ENCODE peak calls at places on chromosomes 11 and 22, in five cellular contexts. X is astrocyte of the cerebellum, V is ELR, L is GM18507, T is kidney tubule cell. A is an unnamed sample.

GRCh38 chr11:110850846-110851245 is 138.6 kb upstream of the ARHGAP20 start:
- DNase-seq in X (no peak), L (no peak), T (no peak), V (no peak), A (no peak)

GRCh38 chr11:2701898-2702434 is 2.2 kb upstream of the KCNQ1OT1 start:
- DNase-seq in V (no peak), L (no peak), T (no peak), X (no peak), A (no peak)

GRCh38 chr11:104653011-104653806 is 245.1 kb downstream of the CASP12 start:
- DNase-seq in L (no peak), V (peak), X (no peak), T (peak), A (no peak)

GRCh38 chr11:110759972-110760381 is 47.7 kb upstream of the ARHGAP20 start:
- DNase-seq in T (peak), V (no peak), L (no peak), X (peak), A (no peak)

GRCh38 chr11:118928870-118929495 is 3.3 kb upstream of the BCL9L start:
- DNase-seq in T (peak), L (no peak), V (peak), X (no peak), A (no peak)

GRCh38 chr11:36123353-36124220 is 165.6 kb downstream of the COMMD9 start:
- DNase-seq in T (peak), X (no peak), V (no peak), L (no peak), A (no peak)

GRCh38 chr11:6523253-6523652 is 26.2 kb downstream of the DNHD1 start:
- DNase-seq in T (peak), L (no peak), V (peak), X (peak), A (peak)

GRCh38 chr22:40294696-40295095 is 51.6 kb upstream of the ADSL start:
- DNase-seq in T (no peak), L (no peak), X (no peak), V (no peak), A (no peak)

GRCh38 chr11:69460540-69461257 is 20.8 kb upstream of the LINC01488 start:
- DNase-seq in X (peak), V (peak), T (peak), L (no peak), A (no peak)

GRCh38 chr22:21796863-21797262 is 61.3 kb upstream of the YPEL1 start:
- DNase-seq in X (no peak), T (no peak), V (no peak), L (no peak), A (no peak)

GRCh38 chr22:38406617-38407016 is 48.4 kb downstream of the KCNJ4 start:
- DNase-seq in L (no peak), X (no peak), T (no peak), V (peak), A (no peak)

GRCh38 chr11:119323532-119324033 is 6.7 kb upstream of the MCAM start:
- DNase-seq in V (peak), T (peak), X (peak), L (no peak), A (no peak)

GRCh38 chr22:32544953-32545558 is 70.4 kb downstream of the FBXO7 start:
- DNase-seq in T (no peak), V (no peak), L (no peak), X (no peak), A (no peak)

GRCh38 chr22:27987557-27987956 is 68.5 kb upstream of the PITPNB start:
- DNase-seq in X (peak), L (no peak), T (peak), V (peak), A (peak)

GRCh38 chr22:37643225-37643847 is 3.9 kb downstream of the SH3BP1 start:
- DNase-seq in V (peak), X (no peak), L (no peak), T (peak), A (no peak)

GRCh38 chr11:46534713-46535112 is 59.1 kb downstream of the AMBRA1 start:
- DNase-seq in V (no peak), L (no peak), T (no peak), X (no peak), A (no peak)

GRCh38 chr22:30872282-30873041 is 96.1 kb downstream of the MORC2 start:
- DNase-seq in T (no peak), V (no peak), X (no peak), L (no peak), A (no peak)

GRCh38 chr11:45110562-45110961 is 35.9 kb upstream of the PRDM11 start:
- DNase-seq in X (peak), T (peak), L (peak), V (peak), A (no peak)